ENCODE peak calls at places on chromosome 16, in eight cellular contexts. X is stomach, Z is endothelial cell of umbilical vein, D is spleen, P is breast epithelium, E is GM23338, T is esophagus muscularis mucosa, M is transverse colon. Y is an unnamed sample.

GRCh38 chr16:86611517-86611840 is 33.1 kb downstream of the FOXL1 start:
- DNase-seq in X (no peak), Z (no peak), D (no peak), P (no peak), E (no peak), T (no peak), M (no peak), Y (no peak)

GRCh38 chr16:17106243-17106791 is 364.4 kb downstream of the XYLT1 start:
- DNase-seq in X (no peak), Z (no peak), D (no peak), P (no peak), E (peak; percentile 51), T (no peak), M (no peak), Y (no peak)

GRCh38 chr16:84827131-84827574 is 7.4 kb downstream of the CRISPLD2 start:
- DNase-seq in X (no peak), Z (no peak), D (peak; percentile 85), P (no peak), E (no peak), T (no peak), M (no peak), Y (no peak)

GRCh38 chr16:84489141-84489540 is 15.3 kb downstream of the MEAK7 start:
- DNase-seq in X (no peak), Z (no peak), D (no peak), P (peak; percentile 36), E (no peak), T (no peak), M (no peak), Y (no peak)

GRCh38 chr16:57000271-57001025 is 11.1 kb downstream of the NLRC5 start:
- DNase-seq in X (peak; percentile 43), Z (peak; percentile 60), D (peak; percentile 82), P (peak; percentile 55), E (no peak), T (no peak), M (peak; percentile 36), Y (no peak)

GRCh38 chr16:19860146-19861030 is 24.3 kb downstream of the GPRC5B start:
- DNase-seq in X (no peak), Z (no peak), D (peak; percentile 20), P (no peak), E (peak; percentile 88), T (no peak), M (no peak), Y (no peak)

GRCh38 chr16:68079616-68080344 is 5.4 kb upstream of the NFATC3 start:
- DNase-seq in X (peak; percentile 54), Z (peak; percentile 63), D (peak; percentile 95), P (no peak), E (no peak), T (peak; percentile 93), M (peak; percentile 89), Y (no peak)

GRCh38 chr16:79562166-79562823 is 38.2 kb downstream of the MAF start:
- DNase-seq in X (no peak), Z (no peak), D (no peak), P (no peak), E (no peak), T (no peak), M (no peak), Y (no peak)

GRCh38 chr16:4339455-4339854 is 11.7 kb downstream of the PAM16 start:
- DNase-seq in X (no peak), Z (no peak), D (no peak), P (no peak), E (no peak), T (no peak), M (no peak), Y (no peak)

GRCh38 chr16:17359778-17360177 is 111.0 kb downstream of the XYLT1 start:
- DNase-seq in X (no peak), Z (no peak), D (peak; percentile 64), P (no peak), E (no peak), T (no peak), M (no peak), Y (no peak)

GRCh38 chr16:9647981-9648701 is 534.1 kb downstream of the GRIN2A start:
- DNase-seq in X (no peak), Z (peak; percentile 24), D (no peak), P (no peak), E (peak; percentile 80), T (peak; percentile 45), M (no peak), Y (no peak)

GRCh38 chr16:58032710-58033293 is 7.2 kb downstream of the MMP15 start:
- DNase-seq in X (peak; percentile 89), Z (no peak), D (no peak), P (no peak), E (no peak), T (no peak), M (no peak), Y (no peak)

GRCh38 chr16:5042574-5043171 is 8.9 kb upstream of the NAGPA start:
- DNase-seq in X (no peak), Z (no peak), D (no peak), P (no peak), E (peak; percentile 60), T (no peak), M (no peak), Y (no peak)

DNA sequence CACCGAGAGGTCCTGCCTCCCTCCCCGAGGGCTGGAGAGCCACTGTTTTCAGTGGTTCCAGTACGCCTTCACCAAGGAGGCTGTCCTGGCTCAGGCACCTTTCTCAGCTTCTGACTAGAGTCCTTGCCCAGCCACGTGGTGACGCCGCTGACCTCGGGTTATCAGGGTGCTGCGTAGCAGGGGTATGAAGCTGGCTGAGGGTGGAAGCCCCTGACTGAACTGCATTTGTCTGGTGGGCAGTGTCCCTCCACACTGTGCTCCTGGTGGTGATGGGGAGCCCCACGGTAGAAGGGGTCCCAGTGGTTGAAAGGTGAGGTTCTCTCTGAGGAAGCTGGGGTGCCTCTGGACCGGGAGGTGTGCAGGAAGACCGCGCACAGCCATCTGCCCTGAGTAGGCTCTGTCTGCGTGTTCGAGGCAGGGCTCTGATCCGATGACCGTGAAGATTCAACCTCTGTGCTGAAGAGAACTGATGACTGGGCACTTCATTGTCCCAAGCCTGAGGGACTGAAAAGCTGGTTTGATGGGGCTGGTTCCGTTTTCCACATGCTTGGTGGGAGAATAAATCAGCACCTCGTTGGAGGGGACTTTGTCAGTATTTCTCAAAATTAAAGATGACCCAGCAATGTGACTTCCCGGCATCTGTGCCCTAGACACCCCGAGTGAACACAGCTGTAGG is 2.5 kb downstream of the ACSF3 start:
- DNase-seq in X (no peak), Z (no peak), D (no peak), P (no peak), E (no peak), T (no peak), M (no peak), Y (no peak)
- H3K27ac ChIP-seq in X (no peak overlapping the region), Z (no peak overlapping the region), D (no peak overlapping the region), P (no peak overlapping the region), E (no peak overlapping the region), T (no peak overlapping the region), M (no peak overlapping the region), Y (no peak overlapping the region)

GRCh38 chr16:89761304-89761922 is 40.1 kb downstream of the ZNF276 start:
- DNase-seq in X (no peak), Z (no peak), D (no peak), P (no peak), E (no peak), T (no peak), M (no peak), Y (no peak)

GRCh38 chr16:89770367-89770766 is 46.1 kb downstream of the FANCA start:
- DNase-seq in X (no peak), Z (no peak), D (no peak), P (no peak), E (no peak), T (no peak), M (no peak), Y (no peak)

GRCh38 chr16:89764711-89765201 is 43.4 kb downstream of the ZNF276 start:
- DNase-seq in X (peak; percentile 86), Z (no peak), D (peak; percentile 88), P (no peak), E (no peak), T (peak; percentile 93), M (peak; percentile 85), Y (no peak)

GRCh38 chr16:89759742-89760366 is 38.5 kb downstream of the ZNF276 start:
- DNase-seq in X (no peak), Z (no peak), D (no peak), P (no peak), E (peak; percentile 22), T (no peak), M (no peak), Y (no peak)

GRCh38 chr16:89765292-89765810 is 44.0 kb downstream of the ZNF276 start:
- DNase-seq in X (no peak), Z (no peak), D (no peak), P (no peak), E (no peak), T (no peak), M (no peak), Y (no peak)
- H3K4me3 ChIP-seq in X (peak overlapping the region; percentile 29), Z (no peak overlapping the region), D (peak overlapping the region; percentile 34), P (peak overlapping the region; percentile 35), E (no peak overlapping the region), T (no peak overlapping the region), M (no peak overlapping the region), Y (no peak overlapping the region)

DNA sequence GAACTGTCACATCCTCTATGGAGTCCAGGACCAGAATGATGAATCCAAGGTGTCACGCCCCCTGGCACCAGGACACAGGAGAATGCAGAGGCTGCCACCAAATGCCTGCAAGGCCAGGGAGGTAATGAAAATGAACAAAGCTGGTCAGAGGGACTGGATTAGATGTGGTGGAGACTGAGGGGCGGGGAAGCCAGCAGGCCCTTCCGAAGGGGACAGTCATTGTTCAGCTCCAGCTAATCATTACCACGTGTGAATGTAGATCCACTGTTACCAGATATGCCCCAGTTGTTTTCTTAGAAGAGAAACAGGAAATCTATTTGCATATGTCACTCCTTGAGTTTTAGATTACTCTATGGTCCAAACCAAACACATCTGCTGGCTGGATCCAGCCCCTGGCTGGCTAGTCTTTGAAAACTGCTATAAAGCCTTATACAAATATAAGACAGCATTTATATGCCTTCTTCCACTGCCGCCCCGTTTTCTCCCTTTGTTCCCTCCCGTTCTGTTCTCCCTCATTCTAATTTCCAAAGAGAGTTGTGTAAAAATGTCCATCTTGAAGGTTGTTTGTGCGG is 14.4 kb downstream of the CRYM start:
- DNase-seq in X (no peak), Z (no peak), D (no peak), P (no peak), E (no peak), T (no peak), M (peak; percentile 43), Y (no peak)
- TF ChIP-seq POLR2AphosphoS5 in X (no peak), Z (no peak), D (no peak), P (no peak), E (no peak), T (no peak), M (no peak), Y (no peak)

DNA sequence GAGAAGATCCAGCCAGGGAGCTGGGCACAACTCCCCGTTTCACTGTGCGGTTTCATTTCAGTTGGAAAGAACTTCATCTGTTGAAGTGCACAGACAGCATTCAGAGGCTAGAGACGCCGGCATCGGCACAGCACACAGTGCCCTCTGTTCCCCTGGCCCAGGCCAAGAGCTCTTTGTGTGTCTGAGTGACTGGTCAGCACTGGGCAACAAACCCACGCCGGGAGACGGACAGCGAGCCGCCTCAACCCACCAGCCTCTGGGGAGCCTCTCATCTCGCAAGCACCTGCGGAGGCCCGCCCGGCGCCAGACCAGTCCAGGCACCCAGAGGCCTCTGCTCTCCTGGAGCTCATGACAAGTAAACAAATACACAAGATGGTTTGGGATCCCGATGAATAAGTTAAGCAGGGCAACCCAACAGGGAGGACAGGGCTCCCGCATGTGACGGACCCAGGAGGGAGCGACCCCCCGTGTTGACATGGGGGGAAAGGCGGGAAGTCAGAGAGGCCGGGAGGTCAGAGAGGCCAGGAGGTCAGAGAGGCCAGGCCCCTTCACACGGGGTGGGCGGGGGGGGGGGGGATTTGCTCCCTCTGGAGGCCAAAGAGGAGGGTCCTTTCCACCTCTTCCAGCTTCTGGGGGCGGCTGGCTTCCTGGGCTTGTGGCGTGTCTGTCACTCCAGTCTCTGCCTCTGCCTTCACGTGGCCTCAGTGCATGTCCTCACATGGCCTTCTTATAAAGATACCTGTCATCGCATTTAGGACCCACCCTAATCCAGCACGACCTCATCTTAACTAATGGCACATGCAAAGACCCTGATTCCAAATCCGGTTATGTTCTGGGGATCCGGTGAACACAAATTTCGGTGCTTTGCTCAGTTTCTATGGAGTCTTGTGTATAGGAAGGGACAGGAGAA is 25.8 kb upstream of the KLHDC4 start:
- DNase-seq in X (no peak), Z (no peak), D (no peak), P (no peak), E (no peak), T (no peak), M (no peak), Y (no peak)
- H3K27ac ChIP-seq in X (peak overlapping the region; percentile 74), Z (no peak overlapping the region), D (no peak overlapping the region), P (no peak overlapping the region), E (no peak overlapping the region), T (peak overlapping the region; percentile 66), M (peak overlapping the region; percentile 50), Y (no peak overlapping the region)

Y was measured in SK-N-MC.